ENCODE peak calls at places on chromosomes 13 and 19, in ten cellular contexts. H is heart left ventricle; Z is esophagus squamous epithelium; X is sigmoid colon; E is CD4-positive, alpha-beta T cell; V is B cell; L is PC-9; Y is fibroblast of lung; U is neural crest cell; D is BE2C. G is an unnamed sample.

GRCh38 chr19:53172892-53173291 is 14.0 kb upstream of the ZNF347 start:
- DNase-seq in E (no peak), Y (peak), D (no peak), Z (no peak), X (no peak), H (no peak), U (no peak), V (no peak), L (no peak), G (no peak)

GRCh38 chr13:79525458-79525857 is 44.5 kb downstream of the NDFIP2 start:
- DNase-seq in Z (no peak), H (no peak), V (no peak), X (no peak), L (no peak), D (peak), E (no peak), Y (peak), U (no peak), G (no peak)

GRCh38 chr19:1122972-1123363 is 19.2 kb downstream of the GPX4 start:
- DNase-seq in Y (peak), X (no peak), H (peak), Z (no peak), E (no peak), V (peak), U (peak), D (peak), L (peak), G (no peak)

GRCh38 chr19:2276429-2276989 is 5.5 kb downstream of the PEAK3 start:
- DNase-seq in V (no peak), E (no peak), Z (no peak), X (no peak), Y (no peak), U (no peak), L (no peak), H (no peak), D (no peak), G (no peak)

GRCh38 chr19:45250832-45251451 is at the start of gene MARK4:
- DNase-seq in Y (peak), V (peak), U (peak), Z (no peak), L (no peak), D (peak), X (peak), E (peak), H (peak), G (peak)

GRCh38 chr13:64810701-64811258 is 2419.4 kb downstream of the PCDH9 start:
- DNase-seq in E (no peak), Y (peak), U (no peak), D (no peak), X (no peak), Z (no peak), H (no peak), L (no peak), V (no peak), G (no peak)

GRCh38 chr19:46361915-46362314 is 15.0 kb downstream of the PPP5C start:
- DNase-seq in D (no peak), L (no peak), Y (peak), E (no peak), H (no peak), U (no peak), V (no peak), Z (no peak), X (no peak), G (no peak)

GRCh38 chr13:96934889-96935490 is 59.3 kb downstream of the OXGR1 start:
- DNase-seq in X (no peak), U (no peak), E (no peak), L (no peak), H (no peak), Z (no peak), V (no peak), D (no peak), Y (no peak), G (no peak)

GRCh38 chr19:45817725-45818301 is 2.7 kb upstream of the RSPH6A start:
- DNase-seq in Y (no peak), L (no peak), U (no peak), H (no peak), E (no peak), X (no peak), Z (no peak), V (no peak), D (peak), G (peak)

GRCh38 chr19:45601524-45602522 is at the start of gene GPR4:
- DNase-seq in X (no peak), U (no peak), H (peak), V (peak), D (peak), Z (no peak), E (no peak), L (peak), Y (no peak), G (no peak)

GRCh38 chr13:60379837-60380236 is 17.2 kb upstream of the TDRD3 start:
- DNase-seq in H (no peak), V (no peak), X (no peak), Y (no peak), D (no peak), E (no peak), Z (no peak), L (no peak), U (no peak), G (no peak)

GRCh38 chr19:39160889-39161672 is 35.5 kb downstream of the PAK4 start:
- DNase-seq in X (no peak), D (no peak), E (no peak), H (no peak), U (no peak), Y (peak), L (no peak), Z (no peak), V (no peak), G (no peak)

GRCh38 chr13:42364613-42365000 is 92.7 kb downstream of the AKAP11 start:
- DNase-seq in D (no peak), U (no peak), L (no peak), E (no peak), Z (no peak), Y (no peak), X (no peak), H (no peak), V (no peak), G (no peak)

GRCh38 chr13:77827350-77827749 is 91.3 kb downstream of the EDNRB start:
- DNase-seq in X (no peak), Y (no peak), E (no peak), L (no peak), D (no peak), V (no peak), U (no peak), Z (no peak), H (no peak), G (no peak)

GRCh38 chr13:111204438-111205177 is 89.5 kb downstream of the ARHGEF7 start:
- DNase-seq in U (no peak), X (peak), E (no peak), Z (no peak), V (no peak), L (no peak), D (no peak), H (peak), Y (peak), G (no peak)

GRCh38 chr13:20441879-20442278 is 83.8 kb downstream of the CRYL1 start:
- DNase-seq in D (no peak), H (no peak), Z (no peak), X (no peak), L (peak), U (no peak), E (no peak), V (no peak), Y (peak), G (no peak)

GRCh38 chr13:110330491-110331001 is 23.5 kb downstream of the COL4A2 start:
- DNase-seq in D (no peak), Z (no peak), H (peak), V (no peak), E (no peak), Y (peak), L (no peak), U (no peak), X (peak), G (no peak)

GRCh38 chr19:28602675-28603298 is 610.2 kb downstream of the UQCRFS1 start:
- DNase-seq in H (no peak), X (no peak), D (no peak), L (no peak), U (no peak), E (no peak), Z (no peak), V (no peak), Y (no peak), G (no peak)

GRCh38 chr13:101985321-101985720 is 416.5 kb downstream of the FGF14 start:
- DNase-seq in D (no peak), U (no peak), Z (no peak), E (no peak), Y (peak), H (no peak), V (no peak), L (peak), X (no peak), G (no peak)

GRCh38 chr13:82636119-82636518 is 1246.2 kb downstream of the SLITRK1 start:
- DNase-seq in E (no peak), L (peak), X (no peak), H (no peak), U (no peak), V (no peak), Y (peak), D (no peak), Z (no peak), G (no peak)

GRCh38 chr13:30165791-30166190 is 141.6 kb downstream of the KATNAL1 start:
- DNase-seq in V (no peak), Z (no peak), L (no peak), Y (peak), U (no peak), D (no peak), H (no peak), E (no peak), X (no peak), G (no peak)

GRCh38 chr19:4316940-4317339 is 12.5 kb downstream of the FSD1 start:
- DNase-seq in Z (no peak), D (no peak), V (no peak), X (no peak), E (no peak), Y (no peak), H (no peak), U (no peak), L (peak), G (no peak)

GRCh38 chr13:73166204-73166603 is 107.4 kb downstream of the KLF5 start:
- DNase-seq in E (no peak), U (no peak), H (no peak), V (no peak), Z (no peak), D (no peak), X (no peak), L (no peak), Y (no peak), G (no peak)

GRCh38 chr19:41321600-41322270 is 11.8 kb downstream of the CCDC97 start:
- DNase-seq in U (peak), Y (peak), Z (no peak), H (peak), V (peak), E (no peak), X (peak), L (no peak), D (peak), G (peak)

GRCh38 chr19:40403262-40403984 is 9.8 kb downstream of the PRX start:
- DNase-seq in L (peak), D (peak), Y (peak), U (peak), E (peak), X (peak), H (peak), V (peak), Z (peak), G (peak)

GRCh38 chr19:53553865-53554791 is 16.2 kb downstream of the ZNF331 start:
- DNase-seq in X (peak), E (peak), L (no peak), Y (peak), H (peak), Z (peak), U (no peak), D (peak), V (peak), G (peak)

GRCh38 chr13:45851171-45851889 is at the start of gene SIAH3:
- DNase-seq in D (no peak), E (no peak), X (no peak), Y (peak), V (no peak), U (no peak), Z (no peak), L (no peak), H (no peak), G (no peak)

GRCh38 chr13:107590556-107590955 is 624.8 kb downstream of the LIG4 start:
- DNase-seq in L (peak), V (no peak), U (no peak), H (no peak), Y (peak), D (no peak), Z (no peak), X (no peak), E (no peak), G (no peak)

GRCh38 chr13:27170221-27170520 is 1.4 kb downstream of the USP12 start:
- DNase-seq in D (no peak), H (no peak), L (peak), X (no peak), Y (peak), E (no peak), V (peak), U (no peak), Z (no peak), G (no peak)

GRCh38 chr19:6587093-6587820 is 3.7 kb downstream of the CD70 start:
- DNase-seq in D (no peak), V (peak), E (no peak), X (no peak), U (no peak), Y (no peak), H (no peak), L (no peak), Z (no peak), G (no peak)

GRCh38 chr13:113839536-113840204 is 24.2 kb downstream of the GAS6 start:
- DNase-seq in D (no peak), Y (no peak), X (no peak), Z (no peak), H (peak), L (no peak), V (no peak), E (no peak), U (no peak), G (no peak)

GRCh38 chr13:69970521-69970920 is 137.1 kb upstream of the ATXN8OS start:
- DNase-seq in D (no peak), Y (peak), L (no peak), V (no peak), U (no peak), E (no peak), Z (no peak), H (no peak), X (no peak), G (no peak)

GRCh38 chr19:2982983-2983350 is 5.6 kb downstream of the TLE6 start:
- DNase-seq in H (peak), U (no peak), X (peak), E (no peak), Y (peak), L (no peak), V (no peak), Z (no peak), D (peak), G (peak)

GRCh38 chr19:3184847-3185481 is 766 bp upstream of the NCLN start:
- DNase-seq in V (peak), Z (peak), H (peak), D (peak), Y (no peak), X (peak), E (peak), U (no peak), L (peak), G (no peak)

GRCh38 chr19:18306903-18307681 is 15.8 kb downstream of the LSM4 start:
- DNase-seq in X (no peak), Y (no peak), U (no peak), L (no peak), D (no peak), E (peak), H (no peak), Z (no peak), V (peak), G (no peak)
- TF ChIP-seq CTCF in X (peak), Y (no peak), U (no peak), L (no peak), D (no peak), E (no peak), H (no peak), Z (peak), V (peak), G (no peak)

GRCh38 chr19:11261902-11262839 is at the start of gene DOCK6:
- DNase-seq in D (peak), E (no peak), Z (no peak), Y (no peak), H (no peak), U (peak), L (no peak), X (peak), V (peak), G (no peak)
- TF ChIP-seq CTCF in D (no peak), E (no peak), Z (peak), Y (no peak), H (peak), U (peak), L (peak), X (peak), V (peak), G (peak)

GRCh38 chr19:5561559-5561958 is 6.2 kb downstream of the TINCR start:
- DNase-seq in E (no peak), L (no peak), D (no peak), H (no peak), V (no peak), Y (no peak), X (no peak), U (no peak), Z (no peak), G (no peak)

GRCh38 chr19:5563941-5564612 is 3.7 kb downstream of the TINCR start:
- DNase-seq in E (no peak), X (no peak), U (no peak), L (peak), Y (no peak), Z (no peak), D (peak), H (no peak), V (no peak), G (no peak)

GRCh38 chr19:5564930-5565329 is 2.8 kb downstream of the TINCR start:
- DNase-seq in Y (no peak), Z (no peak), E (no peak), H (no peak), D (no peak), L (no peak), X (no peak), U (no peak), V (no peak), G (no peak)

GRCh38 chr19:5562280-5562679 is 5.5 kb downstream of the TINCR start:
- DNase-seq in L (no peak), X (no peak), Y (no peak), E (no peak), Z (no peak), D (no peak), U (no peak), V (no peak), H (no peak), G (no peak)

DNA sequence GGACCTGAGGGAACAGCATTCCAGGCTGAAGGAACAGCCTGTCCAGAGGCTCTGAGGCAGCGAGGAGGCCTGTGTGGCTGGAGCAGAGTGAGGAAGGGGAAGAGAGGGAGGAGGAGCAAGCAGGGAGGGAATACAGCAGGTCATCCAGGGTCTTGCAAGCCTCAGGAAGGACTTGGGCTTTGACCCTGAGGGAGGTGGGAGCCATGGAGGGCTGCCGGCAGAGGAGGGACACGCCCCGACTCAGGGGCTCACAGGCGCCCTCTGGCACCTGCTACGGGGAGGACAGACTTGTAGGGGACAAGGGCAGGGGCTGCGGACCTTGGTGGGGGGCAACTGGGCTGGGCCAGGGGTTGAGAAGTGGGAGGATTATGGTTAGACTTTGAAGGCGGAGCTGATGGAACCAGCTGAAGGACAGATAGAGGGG is 4.7 kb downstream of the TINCR start:
- DNase-seq in D (no peak), Z (no peak), L (no peak), H (no peak), U (no peak), E (no peak), X (no peak), Y (no peak), V (no peak), G (no peak)
- TF ChIP-seq CTCF in D (peak), Z (no peak), L (no peak), H (no peak), U (peak), E (no peak), X (no peak), Y (peak), V (no peak), G (no peak)

DNA sequence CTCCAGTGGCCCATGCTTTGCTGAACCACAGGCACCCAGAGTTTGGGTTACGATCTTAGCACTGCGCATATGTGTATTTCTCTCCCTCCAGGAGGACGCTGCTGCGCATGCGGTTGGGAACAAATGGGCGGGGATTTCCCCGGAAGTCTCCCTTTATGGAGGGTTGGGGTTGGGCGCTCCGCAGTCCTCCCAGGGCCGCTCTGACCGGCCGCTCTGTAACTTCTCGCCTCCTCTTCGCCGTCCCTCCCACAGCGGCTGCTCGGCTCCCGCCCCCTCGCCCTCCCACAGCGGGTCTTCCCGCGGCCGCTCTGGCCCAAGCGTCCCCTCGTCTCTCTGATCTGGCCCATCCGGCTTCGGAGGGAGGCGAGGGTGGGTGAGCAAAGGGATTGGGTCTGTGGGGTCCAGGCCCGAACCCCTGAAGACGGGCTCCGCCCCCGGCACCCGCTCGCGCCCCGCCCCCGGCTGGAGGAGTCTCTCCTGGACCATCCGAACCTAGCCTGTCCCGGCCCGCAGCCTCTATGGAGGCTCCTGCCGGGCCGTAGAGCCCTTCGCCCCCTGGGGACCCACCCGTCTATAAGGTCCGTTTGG is at the start of gene MEGF8:
- DNase-seq in U (peak), Z (peak), Y (peak), V (peak), E (peak), H (peak), L (peak), D (peak), X (peak), G (peak)
- TF ChIP-seq CTCF in U (peak), Z (peak), Y (peak), V (peak), E (no peak), H (peak), L (no peak), D (peak), X (peak), G (peak)

DNA sequence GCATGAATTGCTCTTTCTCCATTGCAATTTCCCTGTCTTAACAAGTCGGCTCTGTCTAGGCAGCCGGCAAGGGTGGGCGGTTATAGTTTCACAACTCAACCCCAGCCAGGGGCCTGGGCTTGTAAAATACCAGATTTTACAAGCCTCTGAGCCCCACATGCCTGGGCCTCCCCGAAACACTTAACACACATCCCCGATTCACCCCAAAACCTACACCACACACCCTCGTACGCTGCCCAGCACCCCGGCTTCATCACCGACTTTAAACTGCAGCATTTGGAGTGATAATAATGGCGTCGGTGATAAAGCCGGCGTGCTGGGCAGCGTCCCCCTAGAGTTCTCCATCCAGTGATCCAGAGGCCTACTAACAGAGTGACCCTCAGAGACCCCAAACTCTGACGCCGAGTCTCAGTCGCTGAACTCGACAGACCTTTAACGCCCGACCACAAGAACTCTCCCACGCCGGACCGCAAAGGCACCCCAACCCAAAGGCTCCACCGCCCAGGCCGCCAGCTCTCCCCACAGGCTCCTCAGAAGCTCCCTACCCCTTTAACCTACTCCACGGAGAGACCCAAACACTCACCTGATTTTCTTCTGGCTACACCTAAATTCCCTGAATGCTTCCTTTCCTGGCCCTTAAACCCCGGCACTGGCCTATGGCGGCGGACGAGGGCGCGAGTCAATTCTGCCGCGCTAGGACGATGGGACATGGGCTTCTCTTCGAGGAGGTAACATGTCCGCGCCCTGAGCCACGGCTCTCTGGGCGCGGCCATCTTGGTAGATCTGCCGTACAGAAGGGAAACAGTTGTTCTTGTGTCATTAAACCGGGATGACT is at the start of gene ZNF649:
- DNase-seq in E (peak), Y (peak), V (peak), L (peak), X (peak), D (peak), Z (peak), U (peak), H (peak), G (peak)
- TF ChIP-seq CTCF in E (no peak), Y (peak), V (no peak), L (no peak), X (no peak), D (no peak), Z (no peak), U (peak), H (no peak), G (no peak)

DNA sequence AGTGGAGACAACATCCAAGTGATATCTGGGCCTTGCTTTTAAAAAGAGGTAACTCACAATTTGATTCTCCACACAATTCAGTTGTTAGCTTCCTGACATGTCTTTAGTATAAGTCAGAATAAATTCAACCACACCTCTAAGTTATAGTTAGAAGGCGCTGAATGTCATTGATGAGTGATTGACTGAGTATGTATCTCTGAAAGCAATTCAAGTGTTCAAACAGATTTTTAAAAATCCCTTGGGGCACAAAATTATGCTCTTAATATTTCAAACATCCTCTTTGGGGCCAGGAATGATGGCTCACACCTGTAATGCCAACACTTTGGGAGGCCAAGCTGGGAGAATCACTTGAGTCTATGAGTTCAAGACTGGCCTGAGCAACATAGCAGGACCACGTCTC is 137.0 kb upstream of the PRR20A start:
- DNase-seq in E (no peak), D (no peak), H (no peak), X (no peak), L (no peak), U (no peak), V (no peak), Z (no peak), Y (no peak), G (no peak)
- TF ChIP-seq CTCF in E (no peak), D (no peak), H (no peak), X (no peak), L (no peak), U (no peak), V (no peak), Z (no peak), Y (no peak), G (no peak)

G was measured in osteocyte.